ENCODE peak calls at places on chromosome 11, in eight cellular contexts. S is body of pancreas, T is heart left ventricle, H is sigmoid colon, N is coronary artery, F is ovary, E is OCI-LY7, X is Peyer's patch. J is an unnamed sample.

GRCh38 chr11:58513747-58514367 is 6.0 kb upstream of the OR5B21 start:
- DNase-seq in S (peak; percentile 38), T (no peak), H (no peak), N (no peak), F (no peak), E (peak; percentile 41), X (no peak), J (peak; percentile 67)

GRCh38 chr11:85961930-85962363 is 106.8 kb downstream of the CCDC83 start:
- DNase-seq in S (no peak), T (no peak), H (no peak), N (no peak), F (no peak), E (no peak), X (no peak), J (peak; percentile 71)

GRCh38 chr11:123206671-123207421 is 11.8 kb upstream of the CLMP start:
- DNase-seq in S (no peak), T (no peak), H (peak; percentile 85), N (no peak), F (no peak), E (no peak), X (no peak), J (no peak)

GRCh38 chr11:2295971-2296912 is 5.5 kb downstream of the C11orf21 start:
- DNase-seq in S (peak; percentile 4), T (peak; percentile 22), H (peak; percentile 28), N (peak; percentile 66), F (peak; percentile 12), E (no peak), X (no peak), J (no peak)

GRCh38 chr11:129067454-129067853 is 124.7 kb downstream of the ARHGAP32 start:
- DNase-seq in S (no peak), T (no peak), H (no peak), N (no peak), F (no peak), E (no peak), X (no peak), J (no peak)

GRCh38 chr11:24496728-24497396 is at the start of gene LUZP2:
- DNase-seq in S (peak; percentile 11), T (peak; percentile 13), H (no peak), N (no peak), F (no peak), E (no peak), X (no peak), J (peak; percentile 38)

GRCh38 chr11:130649749-130650275 is 201.4 kb downstream of the ADAMTS15 start:
- DNase-seq in S (no peak), T (no peak), H (no peak), N (no peak), F (no peak), E (no peak), X (no peak), J (no peak)

GRCh38 chr11:96277696-96278038 is 65.3 kb downstream of the MAML2 start:
- DNase-seq in S (no peak), T (no peak), H (no peak), N (no peak), F (no peak), E (no peak), X (no peak), J (no peak)

GRCh38 chr11:88297320-88298263 is 39.9 kb downstream of the CTSC start:
- DNase-seq in S (no peak), T (no peak), H (no peak), N (no peak), F (no peak), E (no peak), X (no peak), J (no peak)

GRCh38 chr11:133927690-133928627 is 28.8 kb downstream of the IGSF9B start:
- DNase-seq in S (peak; percentile 73), T (peak; percentile 70), H (peak; percentile 87), N (no peak), F (peak; percentile 77), E (peak; percentile 53), X (peak; percentile 31), J (peak; percentile 35)

GRCh38 chr11:80987161-80987560 is 1546.3 kb upstream of the TENM4 start:
- DNase-seq in S (no peak), T (no peak), H (no peak), N (no peak), F (no peak), E (no peak), X (no peak), J (no peak)

GRCh38 chr11:80995523-80995922 is 1554.7 kb upstream of the TENM4 start:
- DNase-seq in S (no peak), T (no peak), H (no peak), N (no peak), F (no peak), E (no peak), X (no peak), J (no peak)

GRCh38 chr11:80993561-80993960 is 1552.7 kb upstream of the TENM4 start:
- DNase-seq in S (no peak), T (no peak), H (no peak), N (no peak), F (no peak), E (no peak), X (no peak), J (peak; percentile 22)

DNA sequence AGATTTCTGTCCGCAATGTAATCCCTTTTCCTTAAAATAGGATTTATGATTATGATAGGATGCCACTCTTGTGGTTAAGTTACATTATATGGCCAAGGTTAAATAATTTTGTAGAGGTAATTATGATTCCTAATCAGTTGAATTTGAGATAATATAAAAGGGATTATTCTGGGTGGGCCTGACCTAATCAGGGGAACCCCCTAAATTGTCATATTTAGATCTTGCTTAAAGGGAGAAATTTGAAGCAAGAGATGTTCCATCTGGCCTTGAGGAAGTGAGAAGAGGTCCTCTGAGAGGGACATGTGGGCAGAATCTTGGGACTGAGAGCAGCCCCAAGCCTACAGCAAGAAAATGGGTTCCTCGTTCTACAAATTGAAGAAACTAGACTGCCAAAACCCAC is 1550.1 kb upstream of the TENM4 start:
- DNase-seq in S (no peak), T (no peak), H (no peak), N (no peak), F (no peak), E (no peak), X (no peak), J (no peak)
- TF ChIP-seq CTCF in S (no peak), T (no peak), H (no peak), N (no peak), F (no peak), E (no peak), X (no peak), J (no peak)

GRCh38 chr11:66050581-66051231 is 1.5 kb upstream of the SF3B2 start:
- DNase-seq in S (no peak), T (no peak), H (no peak), N (no peak), F (no peak), E (no peak), X (peak; percentile 29), J (no peak)
- H3K4me3 ChIP-seq in S (no peak overlapping the region), T (no peak overlapping the region), H (no peak overlapping the region), N (peak overlapping the region; percentile 99), F (no peak overlapping the region), E (peak overlapping the region; percentile 83), X (no peak overlapping the region), J (no peak overlapping the region)

GRCh38 chr11:72783144-72783910 is 10.5 kb downstream of the STARD10 start:
- DNase-seq in S (no peak), T (no peak), H (no peak), N (no peak), F (no peak), E (no peak), X (no peak), J (no peak)

GRCh38 chr11:72782081-72782920 is 11.5 kb downstream of the STARD10 start:
- DNase-seq in S (peak; percentile 34), T (no peak), H (no peak), N (no peak), F (no peak), E (peak; percentile 18), X (no peak), J (no peak)

GRCh38 chr11:72781063-72781312 is 12.9 kb downstream of the STARD10 start:
- DNase-seq in S (peak; percentile 78), T (no peak), H (no peak), N (no peak), F (no peak), E (no peak), X (no peak), J (no peak)

GRCh38 chr11:72780291-72781062 is 13.4 kb downstream of the STARD10 start:
- DNase-seq in S (peak; percentile 25), T (no peak), H (no peak), N (no peak), F (no peak), E (no peak), X (no peak), J (no peak)

DNA sequence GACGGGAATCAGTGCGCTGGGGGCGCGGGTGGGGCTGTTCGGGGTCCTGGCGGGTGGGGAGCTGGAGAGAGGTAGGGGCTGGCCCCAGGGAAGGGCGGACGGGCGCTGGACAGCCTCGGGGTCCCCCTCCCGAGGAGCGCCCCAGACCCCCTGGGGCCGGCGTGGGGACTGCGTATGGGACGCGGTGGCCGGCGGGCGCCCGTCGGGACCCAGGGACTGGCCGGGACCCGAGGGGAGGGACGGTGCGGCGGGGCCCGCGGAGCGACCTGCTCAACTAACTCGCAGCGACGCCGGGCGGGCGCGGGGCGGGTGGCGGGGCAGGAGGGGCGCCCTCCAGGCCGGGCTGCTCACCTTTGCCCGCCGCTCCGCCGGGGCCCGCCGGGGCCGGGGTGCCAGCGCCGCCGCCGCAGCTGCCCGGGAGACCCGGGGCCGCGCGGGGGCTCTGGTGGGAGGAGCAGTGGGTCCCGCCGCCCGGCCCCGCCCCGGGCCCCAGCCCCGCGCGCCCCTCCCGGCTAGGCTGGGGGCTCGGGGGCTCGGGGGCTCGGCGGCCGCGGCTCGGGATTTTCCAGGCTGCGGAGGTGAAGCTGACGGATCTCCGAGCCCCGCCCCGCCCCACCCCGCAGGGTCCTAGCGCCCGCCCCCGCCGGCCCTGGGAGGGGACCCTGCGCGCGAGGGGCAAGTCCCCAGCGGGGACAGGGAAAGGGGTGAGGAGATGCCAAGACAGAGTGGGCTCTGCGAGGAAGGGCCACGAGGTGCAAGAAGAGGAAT is 12.3 kb downstream of the STARD10 start:
- DNase-seq in S (peak; percentile 52), T (no peak), H (no peak), N (no peak), F (peak; percentile 59), E (peak; percentile 50), X (peak; percentile 40), J (no peak)
- TF ChIP-seq CTCF in S (no peak), T (no peak), H (no peak), N (no peak), F (no peak), E (no peak), X (no peak), J (no peak)

GRCh38 chr11:62399868-62400245 is 19.0 kb upstream of the SCGB1A1 start:
- DNase-seq in S (no peak), T (peak; percentile 63), H (no peak), N (no peak), F (peak; percentile 75), E (no peak), X (no peak), J (no peak)

GRCh38 chr11:62401781-62402180 is 17.1 kb upstream of the SCGB1A1 start:
- DNase-seq in S (no peak), T (no peak), H (no peak), N (no peak), F (peak; percentile 67), E (no peak), X (no peak), J (no peak)

GRCh38 chr11:62401356-62401755 is 17.5 kb upstream of the SCGB1A1 start:
- DNase-seq in S (no peak), T (no peak), H (no peak), N (no peak), F (peak; percentile 48), E (no peak), X (no peak), J (no peak)

GRCh38 chr11:62400281-62400680 is 18.6 kb upstream of the SCGB1A1 start:
- DNase-seq in S (no peak), T (no peak), H (no peak), N (no peak), F (peak; percentile 46), E (no peak), X (no peak), J (no peak)

GRCh38 chr11:62400760-62401159 is 18.1 kb upstream of the SCGB1A1 start:
- DNase-seq in S (peak; percentile 25), T (peak; percentile 93), H (peak; percentile 96), N (peak; percentile 92), F (peak; percentile 94), E (no peak), X (no peak), J (peak; percentile 90)
- H3K4me3 ChIP-seq in S (no peak overlapping the region), T (no peak overlapping the region), H (no peak overlapping the region), N (peak overlapping the region; percentile 52), F (no peak overlapping the region), E (no peak overlapping the region), X (no peak overlapping the region), J (no peak overlapping the region)